ENCODE peak calls at places on chromosomes 6 and 20, in six cellular contexts. U, B, E, F, L and T are unnamed samples. For H3K27me3, the result is how much of the 10 kb centered on the place peaks cover.

GRCh38 chr20:49424536-49424935 is 57.9 kb downstream of the KCNB1 start:
- DNase-seq in U (no peak), B (no peak), E (no peak), F (no peak), L (peak), T (no peak)

GRCh38 chr20:58112017-58112781 is 116.3 kb downstream of the ANKRD60 start:
- DNase-seq in U (peak), B (no peak), E (no peak), F (no peak), L (peak), T (peak)

GRCh38 chr6:139538366-139538765 is 163.9 kb upstream of the CITED2 start:
- DNase-seq in U (no peak), B (peak), E (no peak), F (no peak), L (no peak), T (peak)

GRCh38 chr6:3228046-3228671 is 706 bp upstream of the TUBB2B start:
- DNase-seq in U (no peak), B (no peak), E (peak), F (no peak), L (peak), T (no peak)

GRCh38 chr20:62816031-62816878 is 595 bp upstream of the COL9A3 start:
- DNase-seq in U (peak), B (peak), E (peak), F (peak), L (peak), T (no peak)

GRCh38 chr6:157830354-157831017 is 7.4 kb downstream of the SNX9 start:
- DNase-seq in U (no peak), B (no peak), E (no peak), F (no peak), L (no peak), T (no peak)

GRCh38 chr6:8499540-8499939 is 64.2 kb upstream of the SLC35B3 start:
- DNase-seq in U (no peak), B (no peak), E (peak), F (no peak), L (no peak), T (peak)

GRCh38 chr6:140043357-140043756 is 668.9 kb upstream of the CITED2 start:
- DNase-seq in U (peak), B (peak), E (no peak), F (no peak), L (no peak), T (no peak)

GRCh38 chr20:12019677-12020076 is 102.0 kb downstream of the BTBD3 start:
- DNase-seq in U (no peak), B (no peak), E (no peak), F (no peak), L (no peak), T (no peak)

GRCh38 chr6:166470029-166470862 is 87.5 kb upstream of the MPC1 start:
- DNase-seq in U (no peak), B (no peak), E (no peak), F (no peak), L (no peak), T (peak)

GRCh38 chr6:80197474-80197873 is 91.0 kb downstream of the BCKDHB start:
- DNase-seq in U (peak), B (no peak), E (no peak), F (no peak), L (no peak), T (no peak)

GRCh38 chr20:53023717-53024116 is 51.6 kb downstream of the TSHZ2 start:
- DNase-seq in U (no peak), B (peak), E (no peak), F (no peak), L (no peak), T (peak)

GRCh38 chr6:136992113-136992512 is 52.7 kb downstream of the IL20RA start:
- DNase-seq in U (no peak), B (no peak), E (no peak), F (no peak), L (no peak), T (no peak)

GRCh38 chr6:38149526-38149925 is 330.0 kb downstream of the ZFAND3 start:
- DNase-seq in U (peak), B (no peak), E (peak), F (no peak), L (no peak), T (no peak)

GRCh38 chr20:53226788-53227187 is 254.6 kb downstream of the TSHZ2 start:
- DNase-seq in U (no peak), B (no peak), E (no peak), F (no peak), L (no peak), T (no peak)

GRCh38 chr6:106975699-106976032 is 1.1 kb upstream of the CD24 start:
- DNase-seq in U (no peak), B (peak), E (peak), F (no peak), L (no peak), T (no peak)

GRCh38 chr6:106974337-106974998 is at the start of gene CD24:
- DNase-seq in U (no peak), B (peak), E (peak), F (no peak), L (peak), T (no peak)

GRCh38 chr6:106973841-106974336 is 640 bp downstream of the CD24 start:
- DNase-seq in U (no peak), B (peak), E (peak), F (no peak), L (no peak), T (peak)

GRCh38 chr6:106976270-106976669 is 1.7 kb upstream of the CD24 start:
- DNase-seq in U (no peak), B (no peak), E (no peak), F (no peak), L (no peak), T (peak)

GRCh38 chr6:106974999-106975698 is 620 bp upstream of the CD24 start:
- DNase-seq in U (no peak), B (peak), E (peak), F (no peak), L (peak), T (peak)
- H3K4ac ChIP-seq in U (no peak), B (no peak), E (no peak), F (peak), L (no peak), T (peak)

GRCh38 chr20:46606817-46607190 is 44.5 kb downstream of the SLC13A3 start:
- DNase-seq in U (no peak), B (no peak), E (no peak), F (no peak), L (no peak), T (no peak)

GRCh38 chr20:46605181-46605580 is 46.1 kb downstream of the SLC13A3 start:
- DNase-seq in U (no peak), B (no peak), E (no peak), F (no peak), L (no peak), T (no peak)

GRCh38 chr20:46602429-46602828 is 48.8 kb downstream of the SLC13A3 start:
- DNase-seq in U (no peak), B (no peak), E (no peak), F (no peak), L (no peak), T (no peak)

GRCh38 chr20:46605978-46606816 is 45.1 kb downstream of the SLC13A3 start:
- DNase-seq in U (no peak), B (no peak), E (no peak), F (no peak), L (no peak), T (no peak)

GRCh38 chr20:46604551-46605133 is 46.6 kb downstream of the SLC13A3 start:
- DNase-seq in U (no peak), B (no peak), E (no peak), F (no peak), L (no peak), T (no peak)
- H3K14ac ChIP-seq in U (no peak), B (no peak), E (no peak), F (no peak), L (no peak), T (no peak)

DNA sequence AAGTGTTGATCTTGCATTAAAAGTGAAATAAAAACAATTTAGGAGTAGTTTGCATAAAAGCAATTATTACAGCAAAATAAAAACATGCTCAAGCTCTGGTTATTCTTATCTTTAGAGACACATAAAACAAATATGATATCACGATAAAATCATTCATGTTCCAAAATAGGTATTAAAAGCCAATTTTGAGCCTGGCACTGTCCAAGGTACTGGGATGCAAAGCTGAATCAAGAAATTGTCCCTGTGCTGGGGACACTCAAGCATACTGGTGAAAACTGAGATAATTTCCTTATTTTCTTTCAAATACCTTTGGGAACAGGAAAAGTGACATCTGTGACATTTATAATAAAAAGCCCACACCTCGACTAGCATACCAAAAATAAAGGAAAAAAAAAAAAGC is 926 bp upstream of the MTCL3 start:
- DNase-seq in U (peak), B (peak), E (peak), F (no peak), L (no peak), T (no peak)
- H3K27me3 ChIP-seq in U (under half), B (under half), E (under half), F (under half), L (under half), T (under half)

DNA sequence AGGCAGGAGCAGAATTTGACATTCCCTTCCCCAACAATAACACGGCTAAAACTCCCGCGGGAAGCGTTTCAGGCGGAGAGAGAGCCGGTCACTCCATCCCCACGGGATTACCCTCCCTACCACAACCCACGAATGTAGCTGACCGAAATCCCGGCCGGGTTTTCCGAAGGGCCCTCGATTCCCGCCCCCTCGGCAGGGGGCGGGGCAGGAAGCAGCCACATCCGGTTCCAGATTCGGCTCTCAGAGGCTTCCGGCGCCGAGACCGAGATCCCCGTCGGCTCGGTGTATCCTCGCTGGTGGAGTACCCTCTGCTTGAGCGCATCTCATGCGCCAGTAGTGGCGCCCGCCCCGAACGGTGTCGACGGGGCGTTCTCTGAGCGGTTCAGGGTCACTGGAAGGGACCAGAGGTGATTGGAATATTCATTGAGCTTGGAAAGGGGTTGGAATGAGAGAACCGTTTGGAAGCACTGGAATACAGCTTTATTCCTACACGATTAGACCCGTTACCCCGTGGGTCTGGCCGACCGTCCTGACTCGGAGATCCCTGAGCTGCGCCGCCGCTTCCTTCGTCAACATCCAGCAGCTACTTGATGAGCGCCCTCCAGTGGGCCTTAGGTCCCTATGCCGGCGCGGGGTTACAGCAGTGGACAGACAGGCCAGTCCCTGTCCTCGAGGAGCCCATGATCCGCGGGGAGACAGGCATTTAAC is 649 bp upstream of the RGL2 start:
- DNase-seq in U (peak), B (peak), E (peak), F (no peak), L (peak), T (peak)
- H3K4ac ChIP-seq in U (peak), B (peak), E (no peak), F (peak), L (no peak), T (peak)

GRCh38 chr6:150697515-150697914 is 97.8 kb downstream of the PLEKHG1 start:
- DNase-seq in U (no peak), B (no peak), E (no peak), F (no peak), L (no peak), T (no peak)

GRCh38 chr6:150704447-150705192 is 104.9 kb downstream of the PLEKHG1 start:
- DNase-seq in U (no peak), B (no peak), E (no peak), F (no peak), L (no peak), T (no peak)

GRCh38 chr6:150698421-150698820 is 98.7 kb downstream of the PLEKHG1 start:
- DNase-seq in U (no peak), B (no peak), E (no peak), F (no peak), L (no peak), T (no peak)

GRCh38 chr6:150705392-150705791 is 105.7 kb downstream of the PLEKHG1 start:
- DNase-seq in U (no peak), B (no peak), E (no peak), F (no peak), L (no peak), T (no peak)

DNA sequence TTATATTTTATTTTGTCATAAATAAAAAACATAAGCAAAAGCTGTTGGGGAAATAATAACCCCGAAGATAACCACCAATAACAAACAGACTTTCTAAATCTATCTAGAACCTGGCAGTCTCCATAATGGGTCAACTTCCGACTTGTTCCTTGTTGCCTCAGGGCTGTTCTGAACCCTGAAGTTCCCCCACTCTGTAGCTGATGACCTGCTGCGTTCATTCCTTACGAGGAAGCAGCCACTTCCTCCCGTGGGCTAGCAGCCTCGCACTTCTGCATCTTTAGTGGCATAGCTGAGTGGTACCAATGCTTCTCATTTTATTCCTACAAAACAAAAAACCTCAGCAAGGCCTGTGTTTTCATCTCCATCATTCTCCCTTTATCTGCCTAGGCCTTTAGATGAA is 103.0 kb downstream of the PLEKHG1 start:
- DNase-seq in U (no peak), B (no peak), E (no peak), F (no peak), L (no peak), T (no peak)
- H3K14ac ChIP-seq in U (no peak), B (no peak), E (no peak), F (no peak), L (no peak), T (no peak)

GRCh38 chr20:23299673-23300050 is 50.9 kb upstream of the NXT1 start:
- DNase-seq in U (no peak), B (no peak), E (no peak), F (no peak), L (no peak), T (no peak)

GRCh38 chr20:23302386-23302785 is 48.2 kb upstream of the NXT1 start:
- DNase-seq in U (no peak), B (no peak), E (no peak), F (no peak), L (no peak), T (no peak)

GRCh38 chr20:23302801-23303200 is 47.8 kb upstream of the NXT1 start:
- DNase-seq in U (no peak), B (no peak), E (no peak), F (no peak), L (no peak), T (no peak)

GRCh38 chr20:23303325-23304102 is 47.1 kb upstream of the NXT1 start:
- DNase-seq in U (no peak), B (no peak), E (no peak), F (no peak), L (no peak), T (no peak)

DNA sequence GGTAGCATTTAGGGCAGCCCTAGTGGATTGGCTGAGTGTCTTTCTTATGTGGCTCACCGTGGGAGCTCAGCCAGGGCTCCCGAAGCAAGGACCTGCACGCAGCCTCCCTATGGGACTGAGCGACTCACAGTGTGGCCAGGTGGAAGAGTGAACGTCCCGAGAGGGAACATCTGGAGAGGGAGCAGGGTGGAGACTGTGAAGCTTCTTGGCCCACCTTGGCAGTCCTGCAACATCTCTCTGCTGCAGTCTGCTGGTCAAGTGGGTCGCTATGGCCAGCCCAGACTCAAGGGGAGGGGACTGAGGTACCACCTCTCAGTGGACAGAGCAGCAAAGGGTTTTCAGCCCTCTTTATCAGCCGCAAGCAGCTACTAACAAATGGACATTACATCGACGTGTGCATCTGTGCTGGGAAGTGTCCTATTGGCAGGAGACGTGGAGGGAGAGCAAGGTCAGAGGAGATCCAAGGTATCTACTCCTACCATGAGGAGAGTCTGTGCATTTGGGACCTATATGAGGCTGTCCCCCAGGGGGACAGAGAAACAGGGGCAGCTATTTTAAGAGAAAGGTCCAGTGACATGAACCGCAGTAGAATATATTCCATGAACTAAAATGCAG is 49.0 kb upstream of the NXT1 start:
- DNase-seq in U (no peak), B (no peak), E (no peak), F (no peak), L (no peak), T (no peak)
- H3K27me3 ChIP-seq in U (under half), B (half or more), E (under half), F (under half), L (under half), T (under half)

DNA sequence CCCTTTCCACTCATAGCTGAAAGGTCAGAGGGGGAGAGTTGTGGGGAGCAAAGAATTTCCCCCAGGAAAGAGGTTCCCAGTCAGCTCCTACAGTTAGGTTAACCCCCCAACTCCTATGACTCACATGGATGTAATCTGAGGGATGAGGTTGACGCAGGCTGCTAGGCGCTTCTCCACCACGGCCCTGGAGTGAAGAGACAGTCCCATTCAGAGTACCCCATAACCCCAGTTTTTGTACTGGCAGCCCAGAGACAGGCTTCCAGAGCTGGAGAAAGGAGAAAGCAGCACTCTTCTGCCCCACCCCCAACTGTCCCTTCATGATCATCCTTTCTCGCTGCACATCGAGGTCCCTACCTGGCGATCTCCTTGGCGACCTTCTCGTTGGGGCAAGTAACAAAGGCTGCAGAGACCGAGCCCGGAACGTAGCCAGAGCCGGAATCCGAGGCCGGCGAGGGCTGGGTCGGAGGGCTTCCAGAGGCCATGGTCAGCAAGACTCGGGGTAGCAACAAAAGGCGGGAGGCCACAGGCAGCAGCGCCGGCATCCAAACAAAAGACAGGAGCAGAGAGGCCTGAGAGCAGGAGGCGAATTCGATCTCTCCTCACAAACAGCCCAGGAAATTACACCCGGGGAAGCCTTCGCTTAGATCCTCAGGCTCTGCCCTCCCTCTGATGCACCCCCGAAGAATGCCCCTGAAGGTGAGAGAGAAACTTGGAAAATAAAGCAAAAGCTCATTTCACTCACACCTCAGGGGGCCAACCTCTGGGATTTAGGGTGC is 592 bp downstream of the CUTA start:
- DNase-seq in U (peak), B (peak), E (no peak), F (no peak), L (peak), T (no peak)
- H3K4ac ChIP-seq in U (peak), B (peak), E (no peak), F (no peak), L (no peak), T (peak)

DNA sequence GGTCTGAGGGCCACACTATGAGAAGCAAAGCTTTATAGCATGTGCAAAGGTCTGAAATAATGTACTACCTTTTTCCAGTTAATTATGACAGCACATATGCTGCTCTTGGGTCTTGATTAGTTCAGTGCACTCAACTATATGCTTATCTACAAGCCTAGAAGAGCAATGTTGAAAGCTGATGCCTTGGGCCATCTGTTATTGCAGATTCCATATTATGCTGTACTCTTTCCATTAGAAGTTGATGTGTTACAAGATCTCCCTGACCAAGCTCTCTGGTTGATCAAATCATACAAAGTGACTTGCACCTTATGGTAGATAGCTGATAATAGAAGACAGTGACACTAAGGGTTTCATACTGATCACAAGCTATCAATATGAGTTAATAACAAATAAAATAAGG is 327.3 kb downstream of the FRK start:
- DNase-seq in U (no peak), B (no peak), E (no peak), F (no peak), L (no peak), T (no peak)
- H3K14ac ChIP-seq in U (no peak), B (no peak), E (no peak), F (no peak), L (no peak), T (no peak)

DNA sequence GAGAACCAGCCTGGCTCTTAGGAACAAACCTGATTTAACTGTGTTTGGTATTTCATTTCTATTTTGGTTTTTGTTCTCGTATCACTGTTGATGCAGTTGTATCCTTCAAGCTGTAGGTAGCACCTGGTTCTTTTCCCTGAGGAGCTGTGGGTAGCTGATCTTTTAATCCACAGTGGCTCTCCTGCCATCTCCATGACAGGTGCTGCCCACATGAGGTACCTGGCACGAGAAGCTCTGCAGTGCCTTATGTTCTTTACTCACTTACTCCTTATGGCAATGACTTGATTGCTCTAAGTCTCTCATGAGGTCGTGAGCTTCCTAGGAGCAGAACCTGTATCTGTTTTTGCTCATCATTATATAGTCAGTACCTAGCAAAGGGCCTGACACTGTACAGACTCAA is 74.3 kb upstream of the EMILIN3 start:
- DNase-seq in U (no peak), B (no peak), E (no peak), F (no peak), L (no peak), T (no peak)
- H3K27me3 ChIP-seq in U (under half), B (under half), E (under half), F (under half), L (under half), T (under half)